ENCODE peak calls at places on chromosomes 13 and 19, in seven cellular contexts. U is foreskin fibroblast, V is AG09309, B is cardiac muscle cell, I is tibial nerve, O is BE2C, G is vagina. S is an unnamed sample.

GRCh38 chr19:33382006-33382405 is 8.5 kb downstream of the CEBPG start:
- DNase-seq in U (no peak), V (no peak), B (no peak), I (no peak), O (no peak), G (no peak), S (no peak)

GRCh38 chr13:98653471-98653985 is 76.6 kb upstream of the STK24 start:
- DNase-seq in U (peak), V (peak), B (peak), I (peak), O (peak), G (no peak), S (peak)

GRCh38 chr19:34644991-34645461 is 31.9 kb downstream of the SCGB2B2 start:
- DNase-seq in U (no peak), V (no peak), B (no peak), I (no peak), O (peak), G (no peak), S (no peak)

GRCh38 chr13:99297330-99297729 is 9.9 kb downstream of the GPR183 start:
- DNase-seq in U (no peak), V (no peak), B (no peak), I (no peak), O (no peak), G (no peak), S (no peak)

GRCh38 chr13:79295906-79296564 is 110.0 kb downstream of the RBM26 start:
- DNase-seq in U (no peak), V (no peak), B (no peak), I (no peak), O (no peak), G (no peak), S (no peak)

GRCh38 chr13:50969691-50970090 is 60.1 kb downstream of the RNASEH2B start:
- DNase-seq in U (no peak), V (no peak), B (peak), I (no peak), O (peak), G (no peak), S (peak)

GRCh38 chr19:18135712-18136584 is 17.0 kb upstream of the PIK3R2 start:
- DNase-seq in U (no peak), V (no peak), B (no peak), I (no peak), O (no peak), G (no peak), S (no peak)

GRCh38 chr19:16167055-16167454 is 6.3 kb downstream of the CIB3 start:
- DNase-seq in U (no peak), V (no peak), B (no peak), I (no peak), O (no peak), G (no peak), S (no peak)

GRCh38 chr13:48496796-48497195 is 36.1 kb downstream of the RCBTB2 start:
- DNase-seq in U (no peak), V (no peak), B (no peak), I (no peak), O (no peak), G (no peak), S (no peak)

GRCh38 chr13:51801631-51802099 is 2.3 kb downstream of the DHRS12 start:
- DNase-seq in U (no peak), V (no peak), B (no peak), I (peak), O (no peak), G (no peak), S (peak)

GRCh38 chr13:44667950-44668349 is 91.8 kb upstream of the TSC22D1 start:
- DNase-seq in U (no peak), V (peak), B (peak), I (no peak), O (no peak), G (no peak), S (peak)

GRCh38 chr19:50432221-50432626 is 468 bp upstream of the MYBPC2 start:
- DNase-seq in U (no peak), V (no peak), B (peak), I (no peak), O (no peak), G (no peak), S (peak)

GRCh38 chr19:351976-352625 is 7.5 kb upstream of the MIER2 start:
- DNase-seq in U (no peak), V (no peak), B (no peak), I (no peak), O (no peak), G (no peak), S (no peak)

GRCh38 chr13:77213644-77214043 is 113.2 kb downstream of the MYCBP2 start:
- DNase-seq in U (no peak), V (no peak), B (peak), I (no peak), O (no peak), G (no peak), S (peak)

GRCh38 chr13:77207943-77208342 is 119.0 kb downstream of the MYCBP2 start:
- DNase-seq in U (peak), V (peak), B (peak), I (no peak), O (no peak), G (no peak), S (peak)
- TF ChIP-seq CTCF in U (no peak), V (no peak), B (no peak), I (no peak), O (no peak), G (no peak), S (no peak)

GRCh38 chr13:77430377-77430951 is 103.6 kb upstream of the MYCBP2 start:
- DNase-seq in U (no peak), V (no peak), B (no peak), I (no peak), O (no peak), G (no peak), S (no peak)

GRCh38 chr13:77431449-77431848 is 104.1 kb upstream of the SCEL start:
- DNase-seq in U (no peak), V (no peak), B (no peak), I (no peak), O (no peak), G (no peak), S (no peak)

GRCh38 chr13:77434289-77434688 is 101.2 kb upstream of the SCEL start:
- DNase-seq in U (no peak), V (no peak), B (no peak), I (no peak), O (no peak), G (no peak), S (no peak)

GRCh38 chr13:77425705-77426104 is 98.8 kb upstream of the MYCBP2 start:
- DNase-seq in U (no peak), V (no peak), B (no peak), I (no peak), O (no peak), G (no peak), S (no peak)

GRCh38 chr13:77429320-77430142 is 102.6 kb upstream of the MYCBP2 start:
- DNase-seq in U (no peak), V (peak), B (no peak), I (no peak), O (no peak), G (no peak), S (no peak)
- H3K4me3 ChIP-seq in U (no peak), V (no peak), B (no peak), I (no peak), O (no peak), G (no peak), S (no peak)

GRCh38 chr13:36857273-36857672 is 38.3 kb downstream of the RFXAP start:
- DNase-seq in U (no peak), V (no peak), B (no peak), I (no peak), O (no peak), G (no peak), S (no peak)

GRCh38 chr13:36862722-36863121 is 43.7 kb downstream of the RFXAP start:
- DNase-seq in U (no peak), V (no peak), B (no peak), I (no peak), O (no peak), G (no peak), S (no peak)

GRCh38 chr13:36859259-36859658 is 40.2 kb downstream of the RFXAP start:
- DNase-seq in U (no peak), V (no peak), B (no peak), I (no peak), O (no peak), G (no peak), S (no peak)

GRCh38 chr13:36862002-36862706 is 43.1 kb downstream of the RFXAP start:
- DNase-seq in U (no peak), V (no peak), B (peak), I (no peak), O (no peak), G (no peak), S (peak)

DNA sequence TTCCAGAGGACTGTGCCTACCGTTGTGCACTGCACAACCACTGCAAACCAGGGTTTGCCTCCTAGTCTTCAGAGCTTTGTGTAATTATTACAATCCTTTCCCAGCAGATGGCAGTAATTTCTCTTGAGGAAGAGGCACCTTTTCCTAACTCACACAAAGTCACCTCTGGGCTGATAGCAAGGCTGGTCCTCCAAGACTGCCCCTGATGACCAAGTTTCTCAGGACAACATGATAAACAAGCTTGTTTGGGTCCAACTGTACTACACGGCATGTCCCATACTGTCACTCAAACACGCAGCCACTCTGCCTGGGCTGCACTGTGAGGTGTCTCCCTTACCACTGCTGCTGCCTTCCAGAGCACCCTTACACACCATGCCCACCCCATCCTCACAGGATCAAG is 39.3 kb downstream of the RFXAP start:
- DNase-seq in U (peak), V (peak), B (peak), I (peak), O (peak), G (no peak), S (peak)
- TF ChIP-seq CTCF in U (peak), V (peak), B (peak), I (peak), O (peak), G (peak), S (peak)

DNA sequence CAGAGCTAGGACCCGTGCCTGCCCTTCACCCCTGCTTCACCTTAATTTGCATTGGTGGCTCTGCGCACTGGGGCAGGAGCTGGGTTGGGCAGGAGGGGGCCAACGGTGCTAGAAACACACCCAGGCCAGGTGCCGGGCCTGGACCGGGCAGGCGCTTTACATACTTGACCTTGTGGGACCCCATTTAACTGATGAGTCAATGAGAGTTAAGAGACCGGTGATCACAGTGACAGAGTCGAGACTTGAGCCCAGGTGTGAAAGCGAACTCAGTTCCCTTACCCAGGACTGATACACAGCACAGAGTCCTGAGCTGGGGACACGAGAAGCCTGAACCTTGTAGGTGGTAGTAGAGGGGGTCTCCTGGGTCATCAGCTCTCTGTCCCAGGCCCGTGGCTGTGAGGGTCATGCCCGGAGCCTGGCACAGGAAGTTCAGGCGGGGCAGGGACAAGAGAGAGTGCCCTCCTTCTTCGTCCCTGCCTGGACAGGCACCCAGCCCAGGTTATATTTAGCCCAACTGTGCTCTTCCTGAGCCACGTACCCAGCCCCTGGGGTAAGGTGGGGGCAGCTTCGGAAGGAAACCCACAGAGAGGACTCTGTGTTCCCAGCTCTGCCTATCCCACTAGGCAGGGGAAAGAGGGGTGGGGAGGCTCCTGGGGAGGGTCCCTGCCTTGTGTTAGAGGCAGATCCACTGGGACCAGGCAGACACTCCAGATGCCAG is 1.9 kb downstream of the PRX start:
- DNase-seq in U (no peak), V (no peak), B (no peak), I (no peak), O (no peak), G (peak), S (no peak)
- H3K4me3 ChIP-seq in U (no peak), V (no peak), B (no peak), I (peak), O (no peak), G (no peak), S (no peak)

GRCh38 chr13:113210834-113211233 is 1.4 kb downstream of the CUL4A start:
- DNase-seq in U (no peak), V (no peak), B (no peak), I (no peak), O (no peak), G (no peak), S (no peak)

GRCh38 chr13:113209880-113210421 is 538 bp downstream of the CUL4A start:
- DNase-seq in U (no peak), V (no peak), B (peak), I (no peak), O (peak), G (no peak), S (peak)

GRCh38 chr13:113207890-113208423 is 512 bp downstream of the PCID2 start:
- DNase-seq in U (peak), V (no peak), B (peak), I (no peak), O (peak), G (no peak), S (peak)

GRCh38 chr13:113208424-113209335 is at the start of gene PCID2:
- DNase-seq in U (peak), V (peak), B (peak), I (peak), O (peak), G (no peak), S (peak)

DNA sequence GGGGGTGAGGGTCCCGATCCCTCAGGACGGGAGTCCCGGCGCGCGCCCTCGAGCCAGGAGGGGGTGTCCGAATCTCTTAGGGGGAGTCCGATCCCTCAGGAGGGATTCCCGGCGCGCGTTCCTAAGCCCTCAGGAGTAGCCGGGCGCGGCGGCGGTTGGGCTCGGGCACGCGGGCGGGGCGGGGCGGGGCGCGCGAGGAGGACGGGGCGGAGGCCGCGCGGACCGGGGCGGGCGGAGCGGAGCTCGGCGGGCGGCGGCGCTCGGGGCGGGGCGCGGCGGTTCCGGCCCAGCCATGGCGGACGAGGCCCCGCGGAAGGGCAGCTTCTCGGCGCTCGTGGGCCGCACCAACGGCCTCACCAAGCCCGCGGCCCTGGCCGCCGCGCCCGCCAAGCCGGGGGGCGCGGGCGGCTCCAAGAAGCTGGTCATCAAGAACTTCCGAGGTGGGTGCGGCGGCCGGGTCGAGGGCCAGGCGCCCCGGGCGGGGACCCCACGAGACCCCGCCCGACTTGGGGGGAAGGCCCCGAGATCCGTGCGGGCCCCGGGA is at the start of gene CUL4A:
- DNase-seq in U (peak), V (no peak), B (peak), I (peak), O (peak), G (no peak), S (peak)
- TF ChIP-seq CTCF in U (no peak), V (no peak), B (no peak), I (no peak), O (no peak), G (no peak), S (no peak)

GRCh38 chr19:40413291-40413994 is at the start of gene PRX:
- DNase-seq in U (no peak), V (no peak), B (no peak), I (no peak), O (peak), G (no peak), S (no peak)
- H3K4me3 ChIP-seq in U (no peak), V (no peak), B (no peak), I (peak), O (no peak), G (no peak), S (no peak)

DNA sequence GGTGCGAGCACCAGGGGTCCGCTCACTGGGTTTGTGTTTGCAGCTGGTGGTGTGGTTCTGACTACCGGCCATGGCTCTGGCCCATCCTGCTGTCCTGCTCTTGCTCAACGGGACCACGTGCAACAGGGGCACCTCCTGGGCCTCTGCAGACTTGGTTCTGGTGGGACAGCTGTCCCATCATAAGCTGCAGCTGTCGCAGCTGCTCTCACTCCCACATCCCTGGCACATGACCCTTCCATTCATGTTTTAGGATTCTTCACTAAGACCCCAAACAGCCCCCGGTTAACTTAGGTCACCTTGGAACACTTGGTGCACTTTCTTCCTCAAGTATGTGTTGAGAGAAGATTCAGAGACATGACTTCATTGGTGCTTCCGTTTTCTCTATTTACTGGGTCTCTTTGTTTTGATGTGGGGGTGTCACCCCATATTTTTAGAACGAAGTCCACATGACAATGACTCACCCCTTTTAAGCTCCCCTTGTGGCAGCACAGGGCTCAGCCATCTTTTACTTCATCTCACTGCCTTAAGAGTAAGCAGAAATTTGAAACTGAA is 68.4 kb upstream of the ARHGEF7 start:
- DNase-seq in U (peak), V (no peak), B (peak), I (no peak), O (no peak), G (no peak), S (peak)
- TF ChIP-seq CTCF in U (peak), V (peak), B (peak), I (peak), O (no peak), G (no peak), S (peak)

DNA sequence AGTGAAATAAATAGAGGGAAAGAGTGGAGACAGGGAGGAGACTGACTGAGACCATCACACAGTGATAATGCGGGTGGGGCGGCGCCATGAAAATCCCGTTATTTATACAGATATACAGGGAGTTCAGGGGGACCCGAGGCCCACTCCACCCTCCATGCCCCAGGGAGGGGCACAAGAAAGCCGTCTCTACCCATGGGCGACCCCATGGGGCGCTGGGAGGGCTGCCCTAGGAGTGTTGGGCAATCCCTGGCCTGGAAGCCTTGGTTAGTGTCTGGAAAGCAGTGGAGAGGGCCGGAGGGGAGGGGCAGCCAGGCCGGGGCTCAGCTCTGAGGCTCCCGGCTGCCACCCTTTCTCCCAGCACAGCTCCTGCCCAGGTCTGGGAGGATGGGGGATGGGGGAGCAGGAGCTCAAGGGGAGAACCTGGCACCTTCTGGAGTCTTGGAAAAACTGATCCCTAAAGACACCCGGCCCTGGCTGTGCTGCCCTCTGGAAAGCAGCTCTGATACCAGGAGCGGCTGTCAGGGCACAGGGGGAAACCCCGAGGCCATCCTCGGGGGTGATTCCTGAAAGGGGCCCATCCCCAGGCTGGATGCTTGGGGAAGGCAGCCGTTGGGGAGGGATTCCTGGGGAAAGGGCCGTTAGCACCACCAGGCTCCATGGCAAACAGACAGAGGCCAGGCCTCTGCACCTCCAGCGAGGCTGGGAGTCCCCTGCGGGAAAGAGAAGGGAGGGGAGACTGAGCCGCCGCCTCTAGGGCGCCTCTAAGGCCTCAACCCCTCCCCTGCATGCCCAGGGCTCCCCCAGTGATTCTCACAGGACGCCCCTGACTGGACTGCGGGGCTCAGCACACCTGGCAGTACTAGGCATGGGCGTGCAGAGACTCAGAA is 3.0 kb upstream of the PRKD2 start:
- DNase-seq in U (no peak), V (no peak), B (no peak), I (no peak), O (no peak), G (no peak), S (no peak)
- H3K4me3 ChIP-seq in U (no peak), V (no peak), B (no peak), I (no peak), O (no peak), G (no peak), S (no peak)

GRCh38 chr19:46077815-46078167 is 37.0 kb upstream of the IGFL4 start:
- DNase-seq in U (no peak), V (no peak), B (no peak), I (no peak), O (no peak), G (no peak), S (no peak)

GRCh38 chr19:46073268-46073922 is 32.6 kb upstream of the IGFL4 start:
- DNase-seq in U (no peak), V (no peak), B (no peak), I (no peak), O (no peak), G (no peak), S (no peak)

GRCh38 chr19:46076951-46077814 is 36.4 kb upstream of the IGFL4 start:
- DNase-seq in U (peak), V (peak), B (peak), I (peak), O (peak), G (no peak), S (peak)

GRCh38 chr19:46080561-46080960 is 39.8 kb upstream of the IGFL4 start:
- DNase-seq in U (peak), V (peak), B (peak), I (no peak), O (no peak), G (no peak), S (peak)

GRCh38 chr19:46076031-46076880 is 35.5 kb upstream of the IGFL4 start:
- DNase-seq in U (no peak), V (no peak), B (no peak), I (no peak), O (no peak), G (no peak), S (no peak)
- TF ChIP-seq CTCF in U (no peak), V (peak), B (no peak), I (no peak), O (no peak), G (no peak), S (no peak)